ENCODE peak calls at places on chromosomes 13 and 19, in six cellular contexts. Q, K, V, Z, S and M are unnamed samples.

GRCh38 chr13:68056816-68057710 is 826.9 kb upstream of the PCDH9 start:
- DNase-seq in V (no peak), Q (no peak), Z (no peak), K (no peak), S (no peak), M (no peak)

GRCh38 chr13:73945871-73946270 is 188.3 kb downstream of the KLF12 start:
- DNase-seq in V (peak; percentile 77), Q (peak; percentile 71), S (no peak), K (peak; percentile 49), Z (no peak), M (no peak)

GRCh38 chr13:90416519-90416918 is 931.0 kb upstream of the MIR17HG start:
- DNase-seq in Q (no peak), Z (no peak), S (no peak), K (no peak), V (no peak), M (no peak)

GRCh38 chr19:56476093-56476492 is 1.1 kb downstream of the ZNF667 start:
- DNase-seq in V (no peak), Q (no peak), K (no peak), Z (no peak), S (no peak), M (no peak)

GRCh38 chr13:113952151-113952982 is 21.5 kb downstream of the C13orf46 start:
- DNase-seq in S (no peak), Q (no peak), K (no peak), V (no peak), Z (no peak), M (no peak)

GRCh38 chr19:37855098-37855497 is 51.3 kb downstream of the WDR87 start:
- DNase-seq in Z (no peak), V (no peak), K (peak; percentile 61), S (no peak), Q (no peak), M (no peak)

GRCh38 chr13:79870123-79870522 is 389.2 kb downstream of the NDFIP2 start:
- DNase-seq in V (no peak), Z (no peak), K (no peak), S (no peak), Q (no peak), M (no peak)

GRCh38 chr13:43411741-43412140 is 375.0 kb downstream of the ENOX1 start:
- DNase-seq in K (peak; percentile 44), V (peak; percentile 89), Q (no peak), Z (no peak), S (no peak), M (no peak)

GRCh38 chr19:14150041-14150769 is 13.8 kb upstream of the ASF1B start:
- DNase-seq in V (no peak), K (no peak), S (no peak), Z (peak; percentile 25), Q (no peak), M (no peak)

GRCh38 chr13:45527699-45528462 is 63.1 kb downstream of the COG3 start:
- DNase-seq in Z (no peak), V (no peak), K (no peak), Q (no peak), S (no peak), M (no peak)

GRCh38 chr19:50258918-50259372 is 55.5 kb downstream of the MYH14 start:
- DNase-seq in Q (peak; percentile 57), V (no peak), S (no peak), K (peak; percentile 23), Z (no peak), M (no peak)

GRCh38 chr19:12858041-12858928 is 20.0 kb downstream of the MAST1 start:
- DNase-seq in Q (no peak), K (no peak), V (no peak), Z (no peak), S (no peak), M (no peak)

GRCh38 chr19:459724-460511 is 915 bp downstream of the SHC2 start:
- DNase-seq in Q (peak; percentile 82), S (peak; percentile 43), K (peak; percentile 82), V (peak; percentile 89), Z (peak; percentile 75), M (peak; percentile 62)

DNA sequence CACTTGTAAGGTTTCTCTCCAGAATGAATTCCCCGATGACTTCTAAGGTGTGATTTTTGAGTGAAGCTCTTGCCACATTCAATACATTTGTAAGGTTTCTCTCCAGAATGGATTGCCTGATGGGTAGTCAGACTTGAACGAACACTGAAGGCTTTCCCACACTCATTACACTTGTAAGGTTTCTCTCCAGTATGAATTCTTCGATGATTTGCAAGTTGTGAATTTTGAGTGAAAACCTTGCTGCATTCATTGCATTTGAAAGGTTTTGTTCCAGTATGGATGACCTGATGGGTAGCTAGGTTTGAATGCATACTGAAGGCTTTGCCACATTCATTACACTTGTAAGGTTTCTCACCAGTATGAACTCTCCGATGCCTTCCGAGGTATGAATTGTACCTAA is 24.3 kb downstream of the ERVV-2 start:
- DNase-seq in K (no peak), Q (no peak), V (no peak), Z (no peak), S (no peak), M (no peak)
- H3K9me3 ChIP-seq in K (peaks cover 77% of the 10 kb centered on the region), Q (peaks cover 41% of the 10 kb centered on the region), V (peaks cover 27% of the 10 kb centered on the region), Z (peaks cover 15% of the 10 kb centered on the region), S (peaks cover 100% of the 10 kb centered on the region), M (peaks cover 62% of the 10 kb centered on the region)

GRCh38 chr19:52269338-52270261 is at the start of gene ZNF766:
- DNase-seq in Z (peak; percentile 98), K (peak; percentile 98), S (peak; percentile 97), V (peak; percentile 99), Q (peak; percentile 96), M (peak; percentile 98)
- TF ChIP-seq CTCF in Z (no peak), K (no peak), S (peak; percentile 33), V (no peak), Q (no peak), M (no peak)

GRCh38 chr19:22257381-22257780 is 28.9 kb upstream of the ZNF729 start:
- DNase-seq in V (no peak), S (no peak), Z (no peak), K (no peak), Q (no peak), M (no peak)
- H3K9me3 ChIP-seq in V (no peaks in the 10 kb centered on the region), S (peaks cover 30% of the 10 kb centered on the region), Z (no peaks in the 10 kb centered on the region), K (no peaks in the 10 kb centered on the region), Q (peaks cover 5% of the 10 kb centered on the region), M (peaks cover 6% of the 10 kb centered on the region)

GRCh38 chr19:18301718-18302111 is 20.3 kb upstream of the JUND start:
- DNase-seq in K (no peak), Q (no peak), S (no peak), Z (no peak), V (no peak), M (no peak)

GRCh38 chr19:18299654-18300053 is 18.2 kb upstream of the JUND start:
- DNase-seq in Z (no peak), Q (no peak), V (no peak), S (no peak), K (no peak), M (no peak)

GRCh38 chr19:18297308-18297707 is 15.9 kb upstream of the JUND start:
- DNase-seq in V (no peak), Z (no peak), S (no peak), K (no peak), Q (no peak), M (no peak)

GRCh38 chr19:18300930-18301717 is 19.7 kb upstream of the JUND start:
- DNase-seq in Q (no peak), V (peak; percentile 88), K (peak; percentile 82), Z (no peak), S (peak; percentile 58), M (peak; percentile 92)

DNA sequence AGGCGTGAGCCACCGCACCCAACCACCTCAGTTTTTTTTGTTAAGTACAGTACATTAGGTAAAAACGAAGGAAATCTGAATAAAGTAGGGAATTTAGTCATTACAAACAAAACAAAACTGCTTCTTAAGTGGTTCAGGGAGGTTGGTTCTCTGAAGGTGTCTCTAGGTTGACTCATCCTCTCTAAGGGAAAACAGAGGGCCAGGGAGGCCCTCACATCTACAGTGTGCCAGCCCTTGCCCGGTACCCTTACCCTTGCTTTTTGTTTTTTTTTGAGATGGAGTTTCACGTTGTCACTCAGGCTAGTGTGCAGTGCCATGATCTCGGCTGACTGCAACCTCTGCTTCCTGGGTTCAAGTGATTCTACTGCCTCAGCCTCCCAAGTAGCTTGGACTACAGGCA is 17.2 kb upstream of the JUND start:
- DNase-seq in Q (no peak), V (no peak), K (no peak), Z (no peak), S (no peak), M (no peak)
- TF ChIP-seq CTCF in Q (no peak), V (no peak), K (no peak), Z (no peak), S (no peak), M (no peak)

GRCh38 chr19:6851359-6851758 is 36.0 kb upstream of the ADGRE1 start:
- DNase-seq in S (no peak), Z (no peak), Q (no peak), V (no peak), K (no peak), M (no peak)
- H3K9me3 ChIP-seq in S (no peaks in the 10 kb centered on the region), Z (no peaks in the 10 kb centered on the region), Q (no peaks in the 10 kb centered on the region), V (no peaks in the 10 kb centered on the region), K (no peaks in the 10 kb centered on the region), M (no peaks in the 10 kb centered on the region)

GRCh38 chr13:25761041-25761440 is 290.8 kb downstream of the SHISA2 start:
- DNase-seq in V (no peak), K (no peak), Q (no peak), Z (no peak), S (no peak), M (no peak)
- TF ChIP-seq CTCF in V (no peak), K (no peak), Q (no peak), Z (no peak), S (no peak), M (no peak)